ENCODE peak calls at places on chromosome 22, in seven cellular contexts. One of them, this sample, is unnamed.
A peak's percentile ranks its signal among the peaks of the same experiment; 100 is the strongest.

GRCh38 chr22:34917239-34917638 is 148.7 kb upstream of the ISX start:
- DNase-seq in ACHN: no peak
- DNase-seq in posterior cingulate gyrus: no peak
- DNase-seq in endothelial cell: no peak
- DNase-seq in AG04450: no peak
- DNase-seq in HT-29: no peak
- DNase-seq in activated CD8-positive, alpha-beta T cell treated with anti-CD3 and anti-CD28 coated beads, Interleukin-2, amount 10 ng/mL, durations not matched to agents 7 days and 5 days: no peak
- DNase-seq in this sample: no peak

GRCh38 chr22:41369837-41370236 is 11.9 kb upstream of the TEF start:
- DNase-seq in endothelial cell: no peak
- DNase-seq in AG04450: no peak
- DNase-seq in posterior cingulate gyrus: no peak
- DNase-seq in activated CD8-positive, alpha-beta T cell treated with anti-CD3 and anti-CD28 coated beads, Interleukin-2, amount 10 ng/mL, durations not matched to agents 7 days and 5 days: no peak
- DNase-seq in ACHN: no peak
- DNase-seq in HT-29: no peak
- DNase-seq in this sample: no peak

GRCh38 chr22:36839356-36840073 is 21.3 kb upstream of the NCF4 start:
- DNase-seq in endothelial cell: no peak
- DNase-seq in ACHN: no peak
- DNase-seq in AG04450: no peak
- DNase-seq in activated CD8-positive, alpha-beta T cell treated with anti-CD3 and anti-CD28 coated beads, Interleukin-2, amount 10 ng/mL, durations not matched to agents 7 days and 5 days: no peak
- DNase-seq in HT-29: no peak
- DNase-seq in posterior cingulate gyrus: no peak
- DNase-seq in this sample: no peak

GRCh38 chr22:44000123-44000522 is 24.0 kb upstream of the PARVB start:
- DNase-seq in activated CD8-positive, alpha-beta T cell treated with anti-CD3 and anti-CD28 coated beads, Interleukin-2, amount 10 ng/mL, durations not matched to agents 7 days and 5 days: no peak
- DNase-seq in AG04450: no peak
- DNase-seq in endothelial cell: no peak
- DNase-seq in ACHN: no peak
- DNase-seq in HT-29: no peak
- DNase-seq in posterior cingulate gyrus: no peak
- DNase-seq in this sample: no peak

GRCh38 chr22:45263790-45264269 is 20.9 kb upstream of the UPK3A start:
- DNase-seq in endothelial cell: peak; percentile 71
- DNase-seq in activated CD8-positive, alpha-beta T cell treated with anti-CD3 and anti-CD28 coated beads, Interleukin-2, amount 10 ng/mL, durations not matched to agents 7 days and 5 days: no peak
- DNase-seq in HT-29: peak; percentile 67
- DNase-seq in AG04450: peak; percentile 34
- DNase-seq in ACHN: peak; percentile 63
- DNase-seq in posterior cingulate gyrus: no peak
- DNase-seq in this sample: no peak

GRCh38 chr22:49648053-49648452 is 179.6 kb downstream of the BRD1 start:
- DNase-seq in endothelial cell: no peak
- DNase-seq in ACHN: no peak
- DNase-seq in HT-29: no peak
- DNase-seq in AG04450: no peak
- DNase-seq in activated CD8-positive, alpha-beta T cell treated with anti-CD3 and anti-CD28 coated beads, Interleukin-2, amount 10 ng/mL, durations not matched to agents 7 days and 5 days: no peak
- DNase-seq in posterior cingulate gyrus: no peak
- DNase-seq in this sample: no peak

GRCh38 chr22:50112151-50113118 is 22.6 kb downstream of the MOV10L1 start:
- DNase-seq in ACHN: no peak
- DNase-seq in AG04450: peak; percentile 21
- DNase-seq in activated CD8-positive, alpha-beta T cell treated with anti-CD3 and anti-CD28 coated beads, Interleukin-2, amount 10 ng/mL, durations not matched to agents 7 days and 5 days: peak; percentile 58
- DNase-seq in endothelial cell: peak; percentile 46
- DNase-seq in posterior cingulate gyrus: no peak
- DNase-seq in HT-29: no peak
- DNase-seq in this sample: peak; percentile 60

GRCh38 chr22:37267128-37267587 is 15.2 kb upstream of the CYTH4 start:
- DNase-seq in posterior cingulate gyrus: no peak
- DNase-seq in endothelial cell: peak; percentile 83
- DNase-seq in ACHN: peak; percentile 42
- DNase-seq in AG04450: no peak
- DNase-seq in activated CD8-positive, alpha-beta T cell treated with anti-CD3 and anti-CD28 coated beads, Interleukin-2, amount 10 ng/mL, durations not matched to agents 7 days and 5 days: peak; percentile 79
- DNase-seq in HT-29: peak; percentile 2
- DNase-seq in this sample: peak; percentile 27

GRCh38 chr22:40720538-40721256 is 41.4 kb downstream of the MCHR1 start:
- DNase-seq in posterior cingulate gyrus: no peak
- DNase-seq in HT-29: no peak
- DNase-seq in activated CD8-positive, alpha-beta T cell treated with anti-CD3 and anti-CD28 coated beads, Interleukin-2, amount 10 ng/mL, durations not matched to agents 7 days and 5 days: no peak
- DNase-seq in AG04450: no peak
- DNase-seq in ACHN: no peak
- DNase-seq in endothelial cell: no peak
- DNase-seq in this sample: no peak

GRCh38 chr22:35971418-35972119 is 57.1 kb downstream of the RBFOX2 start:
- DNase-seq in posterior cingulate gyrus: no peak
- DNase-seq in ACHN: no peak
- DNase-seq in AG04450: peak; percentile 80
- DNase-seq in HT-29: no peak
- DNase-seq in endothelial cell: no peak
- DNase-seq in activated CD8-positive, alpha-beta T cell treated with anti-CD3 and anti-CD28 coated beads, Interleukin-2, amount 10 ng/mL, durations not matched to agents 7 days and 5 days: no peak
- DNase-seq in this sample: no peak

GRCh38 chr22:20550057-20550817 is 42.8 kb downstream of the MED15 start:
- DNase-seq in ACHN: no peak
- DNase-seq in AG04450: no peak
- DNase-seq in endothelial cell: no peak
- DNase-seq in posterior cingulate gyrus: no peak
- DNase-seq in activated CD8-positive, alpha-beta T cell treated with anti-CD3 and anti-CD28 coated beads, Interleukin-2, amount 10 ng/mL, durations not matched to agents 7 days and 5 days: peak; percentile 34
- DNase-seq in HT-29: no peak
- DNase-seq in this sample: no peak

GRCh38 chr22:24583221-24583971 is 9.5 kb downstream of the LRRC75B start:
- DNase-seq in ACHN: no peak
- DNase-seq in AG04450: no peak
- DNase-seq in activated CD8-positive, alpha-beta T cell treated with anti-CD3 and anti-CD28 coated beads, Interleukin-2, amount 10 ng/mL, durations not matched to agents 7 days and 5 days: no peak
- DNase-seq in HT-29: peak; percentile 49
- DNase-seq in posterior cingulate gyrus: no peak
- DNase-seq in endothelial cell: no peak
- DNase-seq in this sample: no peak

GRCh38 chr22:23652286-23652685 is 20.2 kb upstream of the DRICH1 start:
- DNase-seq in activated CD8-positive, alpha-beta T cell treated with anti-CD3 and anti-CD28 coated beads, Interleukin-2, amount 10 ng/mL, durations not matched to agents 7 days and 5 days: no peak
- DNase-seq in posterior cingulate gyrus: no peak
- DNase-seq in HT-29: no peak
- DNase-seq in AG04450: no peak
- DNase-seq in endothelial cell: no peak
- DNase-seq in ACHN: no peak
- DNase-seq in this sample: no peak

This sample was measured in KG1.